ENCODE peak calls at places on chromosomes 4 and X, in four cellular contexts. U, G, V and I are unnamed samples.

GRCh38 chr4:70863099-70863790 is 23.6 kb upstream of the GRSF1 start:
- DNase-seq in U (no peak), G (no peak), V (no peak), I (no peak)

GRCh38 chrX:134365923-134366322 is 94.0 kb upstream of the HPRT1 start:
- DNase-seq in U (no peak), G (peak; percentile 68), V (no peak), I (no peak)

GRCh38 chr4:89295415-89295927 is 12.1 kb downstream of the GPRIN3 start:
- DNase-seq in U (no peak), G (no peak), V (no peak), I (no peak)

GRCh38 chr4:103443324-103443723 is 245.2 kb upstream of the CENPE start:
- DNase-seq in U (no peak), G (peak; percentile 40), V (no peak), I (no peak)

GRCh38 chr4:53039741-53040458 is 177.8 kb downstream of the RASL11B start:
- DNase-seq in U (no peak), G (no peak), V (peak; percentile 17), I (no peak)

GRCh38 chr4:34193451-34194154 is 2050.7 kb downstream of the ARAP2 start:
- DNase-seq in U (peak; percentile 50), G (peak; percentile 25), V (no peak), I (peak; percentile 25)

GRCh38 chr4:74166135-74166534 is 8.2 kb downstream of the MTHFD2L start:
- DNase-seq in U (no peak), G (no peak), V (no peak), I (no peak)

GRCh38 chrX:132463411-132463810 is 25.4 kb downstream of the MBNL3 start:
- DNase-seq in U (peak; percentile 24), G (peak; percentile 73), V (peak; percentile 39), I (no peak)

GRCh38 chr4:70838400-70838971 is 1.2 kb downstream of the GRSF1 start:
- DNase-seq in U (peak; percentile 35), G (no peak), V (no peak), I (peak; percentile 35)

GRCh38 chrX:1075741-1076140 is 136.7 kb downstream of the CRLF2 start:
- DNase-seq in U (no peak), G (no peak), V (no peak), I (no peak)

GRCh38 chr4:61177361-61177760 is 22.8 kb upstream of the ADGRL3 start:
- DNase-seq in U (no peak), G (no peak), V (no peak), I (no peak)

GRCh38 chrX:7346021-7346420 is 198.1 kb upstream of the PUDP start:
- DNase-seq in U (peak; percentile 20), G (peak; percentile 14), V (no peak), I (peak; percentile 19)

GRCh38 chr4:24057915-24058559 is 168.2 kb upstream of the PPARGC1A start:
- DNase-seq in U (no peak), G (no peak), V (no peak), I (no peak)

GRCh38 chr4:37317104-37317643 is 72.6 kb downstream of the NWD2 start:
- DNase-seq in U (no peak), G (no peak), V (no peak), I (no peak)

GRCh38 chrX:44908198-44908597 is 35.2 kb downstream of the KDM6A start:
- DNase-seq in U (no peak), G (no peak), V (no peak), I (peak; percentile 43)

GRCh38 chr4:57916479-57916878 is 806.3 kb upstream of the IGFBP7 start:
- DNase-seq in U (no peak), G (no peak), V (no peak), I (no peak)

GRCh38 chr4:126223784-126224407 is 909.1 kb downstream of the FAT4 start:
- DNase-seq in U (peak; percentile 50), G (peak; percentile 27), V (no peak), I (peak; percentile 14)

GRCh38 chrX:70009970-70010369 is 39.8 kb downstream of the AWAT2 start:
- DNase-seq in U (no peak), G (no peak), V (no peak), I (no peak)

GRCh38 chr4:5638316-5638715 is 70.0 kb downstream of the EVC2 start:
- DNase-seq in U (no peak), G (peak; percentile 85), V (no peak), I (peak; percentile 95)

GRCh38 chrX:19382500-19383145 is 38.9 kb downstream of the PDHA1 start:
- DNase-seq in U (peak; percentile 37), G (peak; percentile 68), V (peak; percentile 24), I (no peak)

GRCh38 chrX:72202792-72203401 is 21.3 kb downstream of the PIN4 start:
- DNase-seq in U (no peak), G (no peak), V (no peak), I (no peak)

GRCh38 chr4:61614256-61614655 is 414.1 kb downstream of the ADGRL3 start:
- DNase-seq in U (no peak), G (peak; percentile 61), V (no peak), I (peak; percentile 32)

GRCh38 chr4:48706741-48707140 is 73.3 kb downstream of the FRYL start:
- DNase-seq in U (no peak), G (no peak), V (no peak), I (no peak)

GRCh38 chr4:106893903-106894302 is 142.2 kb downstream of the DKK2 start:
- DNase-seq in U (no peak), G (no peak), V (no peak), I (no peak)

GRCh38 chr4:26909369-26909768 is 48.7 kb downstream of the STIM2 start:
- DNase-seq in U (peak; percentile 44), G (no peak), V (no peak), I (peak; percentile 39)

GRCh38 chr4:17695341-17695740 is 80.9 kb downstream of the MED28 start:
- DNase-seq in U (no peak), G (no peak), V (no peak), I (no peak)

GRCh38 chr4:54781771-54782170 is 124.0 kb downstream of the KIT start:
- DNase-seq in U (peak; percentile 2), G (no peak), V (no peak), I (no peak)

DNA sequence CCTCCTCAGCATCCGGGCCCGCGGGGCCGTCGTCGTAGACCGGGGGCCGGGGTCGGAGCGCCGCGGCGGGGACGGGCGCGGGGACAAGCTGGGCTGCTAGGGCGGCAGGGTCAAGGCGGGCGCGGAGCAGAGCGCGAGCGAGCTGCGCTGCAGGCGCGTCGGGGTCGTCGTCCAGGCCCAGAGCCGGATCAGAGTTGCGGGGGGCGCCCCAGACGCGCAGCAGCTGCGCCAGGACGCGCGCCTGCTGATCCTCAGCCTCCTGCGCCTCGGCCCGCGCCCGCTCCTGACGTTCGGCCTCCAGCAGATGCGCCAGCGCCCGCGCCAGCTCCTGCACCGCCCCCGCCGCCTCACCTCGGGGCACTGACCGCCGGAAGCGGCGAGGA is 3.5 kb downstream of the PCSK1N start:
- DNase-seq in U (no peak), G (no peak), V (no peak), I (no peak)
- TF ChIP-seq EZH2 in U (no peak), G (no peak), V (no peak), I (no peak)

GRCh38 chr4:139532951-139533350 is 23.1 kb downstream of the SETD7 start:
- DNase-seq in U (no peak), G (no peak), V (no peak), I (no peak)
- H4K20me1 ChIP-seq in U (no peaks in the 10 kb centered on the region), G (no peaks in the 10 kb centered on the region), V (no peaks in the 10 kb centered on the region), I (peaks cover 37% of the 10 kb centered on the region)

GRCh38 chrX:40092808-40093435 is 4.8 kb downstream of the BCOR start:
- DNase-seq in U (no peak), G (no peak), V (no peak), I (no peak)

GRCh38 chrX:40090050-40090804 is 7.5 kb downstream of the BCOR start:
- DNase-seq in U (no peak), G (no peak), V (peak; percentile 57), I (no peak)

GRCh38 chrX:40091691-40092421 is 5.9 kb downstream of the BCOR start:
- DNase-seq in U (no peak), G (no peak), V (no peak), I (no peak)

GRCh38 chrX:40088803-40089540 is 8.8 kb downstream of the BCOR start:
- DNase-seq in U (no peak), G (no peak), V (no peak), I (no peak)

GRCh38 chrX:40090961-40091360 is 6.8 kb downstream of the BCOR start:
- DNase-seq in U (no peak), G (no peak), V (no peak), I (no peak)
- TF ChIP-seq EZH2 in U (no peak), G (no peak), V (no peak), I (no peak)

DNA sequence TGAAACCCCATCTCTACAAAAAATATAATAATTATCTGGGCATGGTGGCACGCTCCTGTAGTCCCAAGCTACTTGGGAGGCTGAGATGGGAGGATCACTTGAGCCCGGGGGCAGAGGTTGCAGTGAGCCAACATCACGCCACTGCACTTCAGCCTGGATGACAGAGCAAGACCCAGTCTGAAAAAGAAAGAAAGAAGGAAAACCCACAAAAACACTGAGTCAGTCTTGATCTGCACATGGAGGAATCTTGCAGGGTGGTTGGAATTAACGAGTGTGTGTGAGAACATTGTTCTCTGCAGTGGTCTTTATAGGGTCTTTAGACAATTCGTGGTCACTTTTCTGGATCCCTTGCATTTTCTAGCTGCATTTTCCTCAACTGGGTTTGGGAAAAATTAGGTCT is 23.2 kb downstream of the ADD1 start:
- DNase-seq in U (no peak), G (no peak), V (no peak), I (peak; percentile 39)
- H4K20me1 ChIP-seq in U (peaks cover 2% of the 10 kb centered on the region), G (peaks cover 3% of the 10 kb centered on the region), V (peaks cover 59% of the 10 kb centered on the region), I (peaks cover 97% of the 10 kb centered on the region)